ENCODE peak calls at places on chromosomes 12 and 14, in six cellular contexts. One of them, this sample, is unnamed.

GRCh38 chr14:33997611-33998010 is 46.7 kb upstream of the EGLN3 start:
- DNase-seq in neural crest cell: no peak
- DNase-seq in AG04449: no peak
- DNase-seq in fibroblast of lung: no peak
- DNase-seq in stromal cell of bone marrow: no peak
- DNase-seq in T-cell: no peak
- DNase-seq in this sample: no peak

GRCh38 chr12:56267443-56268071 is 815 bp downstream of the COQ10A start:
- DNase-seq in neural crest cell: no peak
- DNase-seq in AG04449: no peak
- DNase-seq in fibroblast of lung: no peak
- DNase-seq in stromal cell of bone marrow: peak; percentile 18
- DNase-seq in T-cell: no peak
- DNase-seq in this sample: peak; percentile 29

GRCh38 chr12:117255386-117255785 is 65.1 kb upstream of the FBXO21 start:
- DNase-seq in neural crest cell: no peak
- DNase-seq in AG04449: no peak
- DNase-seq in fibroblast of lung: no peak
- DNase-seq in stromal cell of bone marrow: no peak
- DNase-seq in T-cell: no peak
- DNase-seq in this sample: no peak

GRCh38 chr12:31965090-31965489 is 5.9 kb downstream of the RESF1 start:
- DNase-seq in neural crest cell: no peak
- DNase-seq in AG04449: no peak
- DNase-seq in fibroblast of lung: no peak
- DNase-seq in stromal cell of bone marrow: no peak
- DNase-seq in T-cell: no peak
- DNase-seq in this sample: no peak

GRCh38 chr14:95182379-95182778 is 25.1 kb upstream of the DICER1 start:
- DNase-seq in neural crest cell: no peak
- DNase-seq in AG04449: no peak
- DNase-seq in fibroblast of lung: no peak
- DNase-seq in stromal cell of bone marrow: no peak
- DNase-seq in T-cell: no peak
- DNase-seq in this sample: no peak

GRCh38 chr12:10196210-10196609 is 16.5 kb upstream of the GABARAPL1 start:
- DNase-seq in neural crest cell: no peak
- DNase-seq in AG04449: no peak
- DNase-seq in fibroblast of lung: no peak
- DNase-seq in stromal cell of bone marrow: no peak
- DNase-seq in T-cell: no peak
- DNase-seq in this sample: no peak

GRCh38 chr12:48061943-48062719 is 43.7 kb downstream of the SENP1 start:
- DNase-seq in neural crest cell: no peak
- DNase-seq in AG04449: no peak
- DNase-seq in fibroblast of lung: peak; percentile 6
- DNase-seq in stromal cell of bone marrow: no peak
- DNase-seq in T-cell: no peak
- DNase-seq in this sample: no peak

GRCh38 chr12:77053259-77053658 is 12.1 kb downstream of the E2F7 start:
- DNase-seq in neural crest cell: no peak
- DNase-seq in AG04449: no peak
- DNase-seq in fibroblast of lung: no peak
- DNase-seq in stromal cell of bone marrow: no peak
- DNase-seq in T-cell: no peak
- DNase-seq in this sample: no peak

GRCh38 chr12:116635487-116635886 is 76.3 kb downstream of the MAP1LC3B2 start:
- DNase-seq in neural crest cell: no peak
- DNase-seq in AG04449: no peak
- DNase-seq in fibroblast of lung: no peak
- DNase-seq in stromal cell of bone marrow: no peak
- DNase-seq in T-cell: no peak
- DNase-seq in this sample: no peak

GRCh38 chr12:49055092-49055491 is 5.5 kb downstream of the KMT2D start:
- DNase-seq in neural crest cell: no peak
- DNase-seq in AG04449: no peak
- DNase-seq in fibroblast of lung: no peak
- DNase-seq in stromal cell of bone marrow: no peak
- DNase-seq in T-cell: no peak
- DNase-seq in this sample: no peak

GRCh38 chr12:114853003-114853529 is 169.1 kb upstream of the TBX3 start:
- DNase-seq in neural crest cell: no peak
- DNase-seq in AG04449: no peak
- DNase-seq in fibroblast of lung: no peak
- DNase-seq in stromal cell of bone marrow: no peak
- DNase-seq in T-cell: no peak
- DNase-seq in this sample: no peak

GRCh38 chr12:89464974-89465592 is 59.5 kb downstream of the GALNT4 start:
- DNase-seq in neural crest cell: no peak
- DNase-seq in AG04449: no peak
- DNase-seq in fibroblast of lung: peak; percentile 61
- DNase-seq in stromal cell of bone marrow: no peak
- DNase-seq in T-cell: no peak
- DNase-seq in this sample: no peak

GRCh38 chr14:68391292-68392014 is 401.4 kb downstream of the ZFP36L1 start:
- DNase-seq in neural crest cell: no peak
- DNase-seq in AG04449: no peak
- DNase-seq in fibroblast of lung: peak; percentile 93
- DNase-seq in stromal cell of bone marrow: peak; percentile 90
- DNase-seq in T-cell: no peak
- DNase-seq in this sample: no peak

GRCh38 chr14:83874662-83875061 is 1655.3 kb upstream of the FLRT2 start:
- DNase-seq in neural crest cell: no peak
- DNase-seq in AG04449: no peak
- DNase-seq in fibroblast of lung: no peak
- DNase-seq in stromal cell of bone marrow: peak; percentile 4
- DNase-seq in T-cell: no peak
- DNase-seq in this sample: no peak

GRCh38 chr14:92724516-92725340 is 23.7 kb downstream of the LGMN start:
- DNase-seq in neural crest cell: no peak
- DNase-seq in AG04449: no peak
- DNase-seq in fibroblast of lung: no peak
- DNase-seq in stromal cell of bone marrow: no peak
- DNase-seq in T-cell: no peak
- DNase-seq in this sample: no peak

GRCh38 chr14:79056879-79057278 is 886.7 kb downstream of the NRXN3 start:
- DNase-seq in neural crest cell: no peak
- DNase-seq in AG04449: peak; percentile 85
- DNase-seq in fibroblast of lung: peak; percentile 89
- DNase-seq in stromal cell of bone marrow: no peak
- DNase-seq in T-cell: no peak
- DNase-seq in this sample: no peak

GRCh38 chr14:20802341-20803084 is at the start of gene RNASE1:
- DNase-seq in neural crest cell: no peak
- DNase-seq in AG04449: no peak
- DNase-seq in fibroblast of lung: no peak
- DNase-seq in stromal cell of bone marrow: no peak
- DNase-seq in T-cell: no peak
- DNase-seq in this sample: no peak

GRCh38 chr12:112130461-112130998 is 5.2 kb downstream of the TRAFD1 start:
- DNase-seq in neural crest cell: no peak
- DNase-seq in AG04449: no peak
- DNase-seq in fibroblast of lung: no peak
- DNase-seq in stromal cell of bone marrow: no peak
- DNase-seq in T-cell: no peak
- DNase-seq in this sample: no peak

GRCh38 chr12:16870845-16871244 is 264.9 kb upstream of the LMO3 start:
- DNase-seq in neural crest cell: no peak
- DNase-seq in AG04449: no peak
- DNase-seq in fibroblast of lung: no peak
- DNase-seq in stromal cell of bone marrow: no peak
- DNase-seq in T-cell: no peak
- DNase-seq in this sample: no peak

GRCh38 chr12:65681226-65681625 is 143.1 kb upstream of the HMGA2 start:
- DNase-seq in neural crest cell: no peak
- DNase-seq in AG04449: no peak
- DNase-seq in fibroblast of lung: peak; percentile 46
- DNase-seq in stromal cell of bone marrow: no peak
- DNase-seq in T-cell: no peak
- DNase-seq in this sample: no peak

GRCh38 chr12:112599871-112600270 is 181.1 kb downstream of the PTPN11 start:
- DNase-seq in neural crest cell: no peak
- DNase-seq in AG04449: no peak
- DNase-seq in fibroblast of lung: no peak
- DNase-seq in stromal cell of bone marrow: peak; percentile 9
- DNase-seq in T-cell: no peak
- DNase-seq in this sample: no peak

GRCh38 chr14:50947446-50947845 is 3.2 kb upstream of the PYGL start:
- DNase-seq in neural crest cell: no peak
- DNase-seq in AG04449: no peak
- DNase-seq in fibroblast of lung: peak; percentile 28
- DNase-seq in stromal cell of bone marrow: no peak
- DNase-seq in T-cell: no peak
- DNase-seq in this sample: no peak

GRCh38 chr14:73058923-73059311 is 583 bp downstream of the RBM25 start:
- DNase-seq in neural crest cell: no peak
- DNase-seq in AG04449: no peak
- DNase-seq in fibroblast of lung: peak; percentile 40
- DNase-seq in stromal cell of bone marrow: no peak
- DNase-seq in T-cell: no peak
- DNase-seq in this sample: no peak

GRCh38 chr14:24241829-24242443 is 487 bp downstream of the TINF2 start:
- DNase-seq in neural crest cell: peak; percentile 88
- DNase-seq in AG04449: no peak
- DNase-seq in fibroblast of lung: peak; percentile 89
- DNase-seq in stromal cell of bone marrow: peak; percentile 85
- DNase-seq in T-cell: no peak
- DNase-seq in this sample: peak; percentile 94

GRCh38 chr14:104792101-104792884 is 3.3 kb downstream of the AKT1 start:
- DNase-seq in neural crest cell: no peak
- DNase-seq in AG04449: no peak
- DNase-seq in fibroblast of lung: no peak
- DNase-seq in stromal cell of bone marrow: no peak
- DNase-seq in T-cell: no peak
- DNase-seq in this sample: no peak

GRCh38 chr12:106188249-106188648 is 49.5 kb upstream of the NUAK1 start:
- DNase-seq in neural crest cell: peak; percentile 52
- DNase-seq in AG04449: no peak
- DNase-seq in fibroblast of lung: no peak
- DNase-seq in stromal cell of bone marrow: no peak
- DNase-seq in T-cell: no peak
- DNase-seq in this sample: no peak

GRCh38 chr12:109532721-109533486 is 40.4 kb downstream of the MMAB start:
- DNase-seq in neural crest cell: no peak
- DNase-seq in AG04449: no peak
- DNase-seq in fibroblast of lung: no peak
- DNase-seq in stromal cell of bone marrow: no peak
- DNase-seq in T-cell: no peak
- DNase-seq in this sample: no peak

GRCh38 chr12:95215925-95216324 is 1.3 kb downstream of the FGD6 start:
- DNase-seq in neural crest cell: no peak
- DNase-seq in AG04449: no peak
- DNase-seq in fibroblast of lung: peak; percentile 69
- DNase-seq in stromal cell of bone marrow: no peak
- DNase-seq in T-cell: no peak
- DNase-seq in this sample: peak; percentile 21

GRCh38 chr14:64363265-64363840 is 24.8 kb upstream of the MTHFD1 start:
- DNase-seq in neural crest cell: no peak
- DNase-seq in AG04449: no peak
- DNase-seq in fibroblast of lung: peak; percentile 74
- DNase-seq in stromal cell of bone marrow: no peak
- DNase-seq in T-cell: no peak
- DNase-seq in this sample: no peak

GRCh38 chr14:101082436-101083384 is 179.2 kb upstream of the RTL1 start:
- DNase-seq in neural crest cell: no peak
- DNase-seq in AG04449: no peak
- DNase-seq in fibroblast of lung: no peak
- DNase-seq in stromal cell of bone marrow: no peak
- DNase-seq in T-cell: no peak
- DNase-seq in this sample: no peak